ENCODE peak calls at places on chromosomes 12 and 14, in four cellular contexts. G is GM04503; R is activated T-cell treated with anti-CD3 and anti-CD28 coated beads, Interleukin-2, amount 50 U/mL, for 72 hours; S is fibroblast of lung. L is an unnamed sample.

GRCh38 chr12:31966558-31967205 is 7.5 kb downstream of the RESF1 start:
- DNase-seq in G (no peak), S (no peak), R (no peak), L (no peak)

GRCh38 chr12:24088751-24089150 is 139.3 kb upstream of the SOX5 start:
- DNase-seq in G (no peak), R (no peak), S (no peak), L (no peak)

GRCh38 chr14:75851574-75851866 is 130.3 kb downstream of the TGFB3 start:
- DNase-seq in S (no peak), G (no peak), R (no peak), L (no peak)

GRCh38 chr12:52630609-52631200 is 12.3 kb upstream of the KRT73 start:
- DNase-seq in S (no peak), R (no peak), G (no peak), L (no peak)

GRCh38 chr14:75885829-75886228 is 96.0 kb downstream of the TGFB3 start:
- DNase-seq in R (no peak), G (peak), S (peak), L (no peak)

GRCh38 chr14:81625343-81625742 is 91.7 kb upstream of the SEL1L start:
- DNase-seq in R (no peak), G (no peak), S (no peak), L (no peak)

GRCh38 chr14:83993545-83993944 is 1536.4 kb upstream of the FLRT2 start:
- DNase-seq in R (no peak), G (no peak), S (no peak), L (no peak)

GRCh38 chr14:105268736-105269354 is 20.5 kb downstream of the BTBD6 start:
- DNase-seq in R (no peak), S (no peak), G (no peak), L (no peak)

GRCh38 chr12:62814243-62814642 is 120.7 kb downstream of the PPM1H start:
- DNase-seq in S (no peak), G (no peak), R (no peak), L (no peak)

GRCh38 chr12:111636209-111636928 is 37.3 kb upstream of the ATXN2 start:
- DNase-seq in S (peak), G (peak), R (no peak), L (peak)

GRCh38 chr12:92088802-92089201 is 56.8 kb downstream of the BTG1 start:
- DNase-seq in R (no peak), S (no peak), G (no peak), L (no peak)

GRCh38 chr12:63995512-63995911 is 151.0 kb downstream of the SRGAP1 start:
- DNase-seq in S (peak), G (no peak), R (no peak), L (no peak)

GRCh38 chr14:91288876-91289275 is 44.4 kb upstream of the GPR68 start:
- DNase-seq in R (no peak), G (no peak), S (no peak), L (no peak)

GRCh38 chr12:65277994-65278575 is 398 bp upstream of the MSRB3 start:
- DNase-seq in S (no peak), G (no peak), R (no peak), L (no peak)

GRCh38 chr12:105201389-105201788 is 34.6 kb downstream of the APPL2 start:
- DNase-seq in G (no peak), S (no peak), R (no peak), L (peak)

GRCh38 chr14:24132061-24132685 is 1.7 kb downstream of the FITM1 start:
- DNase-seq in G (no peak), R (peak), S (no peak), L (peak)

GRCh38 chr12:23014749-23015148 is 389.8 kb downstream of the ETNK1 start:
- DNase-seq in S (no peak), R (no peak), G (no peak), L (no peak)

GRCh38 chr14:105093426-105094192 is 28.4 kb upstream of the GPR132 start:
- DNase-seq in S (peak), G (no peak), R (peak), L (peak)